ENCODE peak calls at places on chromosomes 2 and 18, in nine cellular contexts. Q is dorsolateral prefrontal cortex, I is brain microvascular endothelial cell, O is thoracic aorta, N is HCT116, G is endothelial cell of umbilical vein, B is tibial artery, C is choroid plexus epithelial cell, X is A549. J is an unnamed sample.

GRCh38 chr2:50591642-50592041 is 440.3 kb downstream of the NRXN1 start:
- DNase-seq in O (no peak), C (no peak), X (no peak), B (no peak), N (no peak), I (no peak), G (no peak), Q (peak), J (no peak)

GRCh38 chr2:109373791-109374547 is 239.8 kb downstream of the SEPTIN10 start:
- DNase-seq in X (no peak), N (no peak), I (no peak), Q (no peak), B (no peak), G (no peak), O (no peak), C (no peak), J (no peak)

GRCh38 chr2:204977914-204978313 is 432.6 kb downstream of the PARD3B start:
- DNase-seq in G (no peak), X (no peak), Q (no peak), B (no peak), I (no peak), O (no peak), C (no peak), N (no peak), J (no peak)

GRCh38 chr2:8957593-8957992 is 45.9 kb downstream of the MBOAT2 start:
- DNase-seq in I (no peak), G (no peak), N (no peak), X (no peak), C (peak), B (no peak), O (no peak), Q (no peak), J (no peak)

GRCh38 chr2:21404827-21405625 is 281.3 kb downstream of the TDRD15 start:
- DNase-seq in X (no peak), G (no peak), I (no peak), O (no peak), B (no peak), N (no peak), C (no peak), Q (no peak), J (no peak)

GRCh38 chr2:26557244-26557925 is 79.5 kb upstream of the OTOF start:
- DNase-seq in N (no peak), X (no peak), G (no peak), I (no peak), C (no peak), O (no peak), Q (no peak), B (peak), J (no peak)

GRCh38 chr2:202178342-202178958 is 59.9 kb downstream of the SUMO1 start:
- DNase-seq in G (peak), N (peak), B (no peak), Q (no peak), X (peak), C (peak), O (peak), I (peak), J (peak)

GRCh38 chr2:101985101-101985792 is 6.5 kb upstream of the IL1R2 start:
- DNase-seq in B (no peak), Q (no peak), O (no peak), G (no peak), C (no peak), N (no peak), I (no peak), X (no peak), J (no peak)

GRCh38 chr18:36095936-36096519 is 28.7 kb upstream of the RPRD1A start:
- DNase-seq in G (peak), B (no peak), O (no peak), X (peak), C (peak), I (peak), Q (no peak), N (peak), J (peak)

GRCh38 chr2:20108655-20109396 is 57.4 kb upstream of the LAPTM4A start:
- DNase-seq in B (no peak), G (no peak), N (no peak), Q (no peak), I (no peak), X (no peak), C (peak), O (no peak), J (no peak)

GRCh38 chr18:45167631-45168225 is 447.5 kb upstream of the SLC14A2 start:
- DNase-seq in I (peak), B (no peak), X (no peak), O (no peak), N (no peak), G (no peak), Q (no peak), C (peak), J (peak)

GRCh38 chr2:118834901-118835738 is 12.3 kb downstream of the EN1 start:
- DNase-seq in G (no peak), C (no peak), O (no peak), X (no peak), I (no peak), Q (no peak), B (no peak), N (no peak), J (no peak)

GRCh38 chr2:53744395-53745065 is 23.1 kb upstream of the CHAC2 start:
- DNase-seq in X (no peak), N (no peak), Q (no peak), O (no peak), B (no peak), G (no peak), C (no peak), I (no peak), J (no peak)

GRCh38 chr18:712401-713134 is at the start of gene ENOSF1:
- DNase-seq in N (peak), C (peak), O (peak), G (peak), Q (peak), I (peak), X (peak), B (peak), J (no peak)

GRCh38 chr2:54635554-54636152 is 87.8 kb upstream of the EML6 start:
- DNase-seq in G (peak), C (peak), X (no peak), Q (no peak), N (no peak), I (no peak), O (no peak), B (no peak), J (no peak)

GRCh38 chr2:94869552-94870391 is 1.5 kb upstream of the TEKT4 start:
- DNase-seq in Q (no peak), N (no peak), X (no peak), B (peak), O (no peak), I (no peak), C (no peak), G (no peak), J (no peak)

GRCh38 chr2:94871226-94872087 is at the start of gene TEKT4:
- DNase-seq in B (no peak), G (no peak), C (no peak), Q (peak), O (no peak), X (no peak), N (no peak), I (no peak), J (no peak)

GRCh38 chr2:94869131-94869530 is 2.1 kb upstream of the TEKT4 start:
- DNase-seq in O (no peak), X (no peak), C (no peak), Q (no peak), I (no peak), B (no peak), N (no peak), G (no peak), J (no peak)

GRCh38 chr2:94872088-94872618 is 923 bp downstream of the TEKT4 start:
- DNase-seq in N (no peak), X (no peak), O (no peak), C (no peak), Q (no peak), B (no peak), G (no peak), I (no peak), J (no peak)

GRCh38 chr2:94870392-94871225 is 621 bp upstream of the TEKT4 start:
- DNase-seq in O (no peak), X (no peak), G (no peak), B (peak), C (no peak), Q (no peak), N (no peak), I (no peak), J (no peak)
- TF ChIP-seq CTCF in O (no peak), X (peak), G (peak), B (no peak), C (peak), Q (peak), N (peak), I (peak), J (peak)

GRCh38 chr2:128715360-128715759 is 396.7 kb upstream of the HS6ST1 start:
- DNase-seq in N (no peak), Q (no peak), X (no peak), I (no peak), G (no peak), B (no peak), C (no peak), O (no peak), J (no peak)
- H3K4me3 ChIP-seq in N (no peak), Q (no peak), X (no peak), I (no peak), G (no peak), B (no peak), C (no peak), O (no peak), J (no peak)

GRCh38 chr18:43420950-43421349 is 143.7 kb upstream of the SYT4 start:
- DNase-seq in Q (no peak), X (no peak), B (no peak), C (no peak), G (no peak), I (no peak), N (no peak), O (no peak), J (no peak)
- TF ChIP-seq CTCF in Q (no peak), X (no peak), B (no peak), C (peak), G (no peak), I (peak), N (no peak), O (no peak), J (no peak)

GRCh38 chr18:13452851-13453524 is 234.4 kb downstream of the LDLRAD4 start:
- DNase-seq in O (no peak), X (no peak), Q (no peak), I (no peak), N (no peak), C (peak), G (no peak), B (peak), J (no peak)

GRCh38 chr18:13454363-13455150 is 236.0 kb downstream of the LDLRAD4 start:
- DNase-seq in N (no peak), C (no peak), Q (no peak), X (no peak), I (no peak), O (no peak), G (no peak), B (peak), J (no peak)

GRCh38 chr18:13455470-13455869 is 236.9 kb downstream of the LDLRAD4 start:
- DNase-seq in Q (no peak), N (no peak), O (no peak), G (no peak), B (peak), I (no peak), C (no peak), X (no peak), J (no peak)

GRCh38 chr18:13452448-13452811 is 233.9 kb downstream of the LDLRAD4 start:
- DNase-seq in Q (peak), G (peak), X (peak), C (peak), N (no peak), I (peak), O (no peak), B (peak), J (no peak)

GRCh38 chr18:13453714-13454113 is 235.2 kb downstream of the LDLRAD4 start:
- DNase-seq in N (no peak), O (no peak), I (no peak), X (no peak), Q (peak), B (peak), G (no peak), C (no peak), J (no peak)
- H3K4me3 ChIP-seq in N (no peak), O (peak), I (no peak), X (no peak), Q (no peak), B (no peak), G (no peak), C (no peak), J (no peak)

DNA sequence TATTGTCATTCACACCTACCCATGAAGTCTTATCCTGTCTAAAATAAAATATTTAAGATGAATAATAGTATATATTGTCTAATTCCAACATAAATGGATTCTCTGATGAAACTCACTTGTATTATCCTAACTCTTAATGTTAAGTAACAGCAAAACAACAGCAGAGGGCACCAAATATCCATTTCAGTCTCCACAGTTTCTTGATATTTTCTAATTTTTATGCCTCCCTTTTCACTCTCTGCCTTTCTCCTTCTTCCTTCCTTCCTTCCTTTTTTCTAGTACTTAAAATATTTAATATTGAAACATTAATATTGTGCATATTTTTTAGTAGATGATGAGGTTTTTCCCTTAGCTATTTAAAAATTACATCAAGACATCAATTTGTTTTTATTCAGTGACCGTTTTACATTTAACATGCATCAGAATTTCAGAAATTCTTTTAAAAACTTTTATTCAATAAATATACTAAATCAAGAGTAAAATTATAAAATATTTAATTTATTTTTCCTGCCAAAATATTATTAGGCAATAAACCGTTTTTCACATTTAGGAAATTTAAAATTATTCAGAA is 97.6 kb downstream of the WDR7 start:
- DNase-seq in B (no peak), C (peak), X (peak), O (no peak), I (peak), N (peak), Q (no peak), G (peak), J (peak)
- TF ChIP-seq CTCF in B (peak), C (peak), X (peak), O (peak), I (peak), N (peak), Q (peak), G (peak), J (peak)